ENCODE peak calls at places on chromosomes 4 and X, in seven cellular contexts. Z, N, W, R, U, O and V are unnamed samples. For H3K4me1, the result is how much of the 10 kb centered on the place peaks cover.

GRCh38 chr4:156790866-156791265 is 180.7 kb downstream of the PDGFC start:
- DNase-seq in Z (no peak), N (peak), O (no peak), R (no peak), W (no peak), U (peak), V (no peak)

GRCh38 chr4:177573487-177573886 is 131.2 kb upstream of the AGA start:
- DNase-seq in N (peak), U (no peak), O (no peak), R (no peak), W (no peak), Z (no peak), V (no peak)

GRCh38 chrX:41720125-41720780 is 3.7 kb upstream of the GPR82 start:
- DNase-seq in R (no peak), N (peak), Z (no peak), O (no peak), W (peak), U (no peak), V (no peak)

GRCh38 chrX:49992809-49993208 is 70.4 kb downstream of the CLCN5 start:
- DNase-seq in N (no peak), U (no peak), O (no peak), Z (no peak), R (no peak), W (no peak), V (no peak)

GRCh38 chrX:23062359-23062758 is 62.6 kb downstream of the DDX53 start:
- DNase-seq in Z (no peak), W (no peak), R (no peak), O (no peak), U (no peak), N (no peak), V (no peak)

GRCh38 chr4:145423017-145423708 is 58.5 kb upstream of the SMAD1 start:
- DNase-seq in Z (no peak), N (no peak), R (no peak), U (no peak), W (no peak), O (no peak), V (no peak)

GRCh38 chrX:9770319-9770718 is 4.7 kb upstream of the GPR143 start:
- DNase-seq in O (no peak), R (no peak), N (no peak), U (no peak), W (no peak), Z (no peak), V (no peak)

GRCh38 chr4:4677825-4678522 is 136.1 kb upstream of the STX18 start:
- DNase-seq in U (no peak), W (no peak), Z (peak), R (no peak), N (peak), O (peak), V (no peak)

GRCh38 chr4:24791043-24791442 is 4.3 kb upstream of the SOD3 start:
- DNase-seq in R (no peak), Z (no peak), U (no peak), O (no peak), N (no peak), W (no peak), V (no peak)

GRCh38 chr4:173264245-173264959 is 69.8 kb downstream of the HMGB2 start:
- DNase-seq in Z (no peak), N (peak), R (no peak), W (peak), O (peak), U (no peak), V (no peak)

GRCh38 chr4:176800891-176801534 is 8.3 kb upstream of the VEGFC start:
- DNase-seq in Z (no peak), R (no peak), U (no peak), N (peak), W (no peak), O (no peak), V (no peak)

GRCh38 chr4:122739174-122739573 is 6.7 kb downstream of the BBS12 start:
- DNase-seq in O (no peak), R (no peak), W (no peak), Z (no peak), N (peak), U (no peak), V (no peak)

GRCh38 chr4:164383187-164384181 is 370.4 kb upstream of the SMIM31 start:
- DNase-seq in R (peak), Z (peak), N (no peak), U (no peak), O (peak), W (no peak), V (no peak)

GRCh38 chr4:8506373-8507250 is 66.0 kb downstream of the TRMT44 start:
- DNase-seq in O (peak), Z (peak), R (no peak), W (peak), N (peak), U (peak), V (peak)

GRCh38 chrX:95885074-95885473 is 799.6 kb upstream of the DIAPH2 start:
- DNase-seq in U (no peak), W (peak), R (no peak), Z (peak), O (no peak), N (peak), V (no peak)

GRCh38 chrX:136171420-136171819 is 24.1 kb downstream of the FHL1 start:
- DNase-seq in N (no peak), Z (no peak), O (no peak), R (no peak), U (no peak), W (no peak), V (no peak)

GRCh38 chr4:13640149-13640671 is 12.7 kb upstream of the BOD1L1 start:
- DNase-seq in Z (no peak), O (no peak), R (no peak), W (no peak), N (peak), U (no peak), V (no peak)

GRCh38 chrX:103941201-103941975 is 21.0 kb upstream of the TMSB15B start:
- DNase-seq in U (no peak), O (no peak), N (peak), Z (no peak), W (no peak), R (no peak), V (no peak)

GRCh38 chr4:88029556-88029955 is 22.1 kb downstream of the PKD2 start:
- DNase-seq in R (no peak), U (no peak), W (no peak), N (no peak), O (no peak), Z (no peak), V (no peak)
- H3K4me1 ChIP-seq in R (under half), U (under half), W (under half), N (under half), O (under half), Z (under half), V (under half)

DNA sequence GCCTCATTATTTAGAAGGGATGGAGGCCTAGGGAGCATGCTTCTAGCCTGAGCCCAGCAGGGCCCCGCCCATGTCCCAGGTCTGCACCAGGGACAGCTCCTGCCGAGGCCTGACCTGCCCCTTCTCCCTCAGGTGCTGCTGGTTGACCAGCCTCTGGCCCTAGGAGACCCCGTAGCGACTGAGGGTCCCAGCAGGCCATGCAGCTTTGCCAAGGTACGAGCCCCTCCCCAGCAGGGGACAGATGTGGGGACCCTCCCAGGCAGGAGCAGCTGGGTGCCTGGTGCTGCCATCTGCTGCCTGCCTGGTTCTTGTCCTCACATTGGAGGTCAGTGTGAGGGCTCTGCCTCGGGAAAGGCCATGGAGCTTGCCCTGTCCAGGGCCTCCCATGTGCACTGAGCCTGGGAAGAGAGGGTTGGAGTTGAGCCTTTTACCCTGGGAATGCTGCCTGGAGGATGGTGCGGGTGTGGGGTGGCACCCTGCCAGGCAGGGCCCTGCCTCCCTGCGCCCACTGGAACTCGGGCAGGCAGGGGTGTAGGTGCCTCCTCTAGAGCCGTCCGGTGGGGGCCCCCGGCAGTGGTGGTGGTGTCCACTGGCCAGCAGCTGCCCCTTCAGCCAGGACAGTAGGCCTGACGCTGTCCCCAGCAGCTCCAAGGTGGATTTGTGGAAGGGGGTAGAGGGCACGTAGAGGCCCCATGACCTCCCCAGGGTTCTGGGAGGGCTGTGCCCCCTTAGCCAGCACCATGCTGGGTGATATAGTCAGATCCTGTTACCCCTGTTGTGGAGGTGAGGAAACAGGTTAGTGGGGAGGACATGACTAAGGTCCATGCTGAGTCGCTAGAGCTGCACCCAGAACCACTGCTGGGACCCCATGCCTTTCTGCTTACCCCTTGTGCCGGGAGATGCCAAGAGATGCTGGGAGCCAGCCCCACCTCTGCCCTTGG is 2.2 kb upstream of the MSANTD1 start:
- DNase-seq in R (no peak), Z (no peak), W (no peak), N (no peak), U (no peak), O (no peak), V (peak)
- H3K4me1 ChIP-seq in R (under half), Z (under half), W (under half), N (under half), U (under half), O (under half), V (under half)

GRCh38 chrX:84192006-84192405 is 4.0 kb upstream of the RPS6KA6 start:
- DNase-seq in O (no peak), U (no peak), Z (no peak), R (no peak), W (no peak), N (no peak), V (no peak)
- H3K4me1 ChIP-seq in O (under half), U (under half), Z (under half), R (under half), W (under half), N (under half), V (under half)

GRCh38 chrX:39758791-39759525 is 338.8 kb downstream of the BCOR start:
- DNase-seq in O (no peak), W (no peak), N (no peak), R (no peak), Z (no peak), U (no peak), V (no peak)
- H3K4me1 ChIP-seq in O (under half), W (under half), N (under half), R (under half), Z (under half), U (under half), V (under half)

GRCh38 chr4:11487139-11487538 is 58.4 kb upstream of the HS3ST1 start:
- DNase-seq in R (no peak), N (no peak), U (no peak), W (no peak), O (no peak), Z (no peak), V (no peak)

GRCh38 chr4:11488657-11489448 is 60.2 kb upstream of the HS3ST1 start:
- DNase-seq in U (no peak), W (peak), N (no peak), O (no peak), Z (no peak), R (no peak), V (no peak)

GRCh38 chr4:11487876-11488545 is 59.3 kb upstream of the HS3ST1 start:
- DNase-seq in O (no peak), R (no peak), Z (no peak), W (peak), U (no peak), N (peak), V (no peak)

GRCh38 chr4:11483076-11483475 is 54.4 kb upstream of the HS3ST1 start:
- DNase-seq in W (no peak), R (no peak), U (no peak), O (no peak), N (no peak), Z (no peak), V (no peak)

DNA sequence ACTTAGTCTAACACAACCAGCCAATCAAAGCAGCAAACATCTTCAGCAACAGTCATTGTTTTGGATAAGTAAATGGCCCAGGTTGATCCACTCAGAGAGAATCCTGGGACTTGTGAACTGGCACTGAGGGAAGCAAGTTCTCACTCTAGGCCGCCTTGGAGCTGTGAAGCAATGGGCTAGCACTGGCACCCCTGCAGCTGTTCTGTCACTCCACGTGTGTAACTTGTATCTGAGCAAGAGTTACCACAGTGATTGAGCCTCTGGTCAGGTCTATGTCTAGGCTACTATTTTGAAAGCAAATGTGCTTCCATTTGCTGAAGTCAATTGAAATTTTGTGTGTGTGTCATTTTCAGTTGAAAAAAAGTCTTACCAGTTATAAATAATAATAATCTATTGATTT is 57.2 kb upstream of the HS3ST1 start:
- DNase-seq in O (no peak), R (no peak), U (no peak), Z (no peak), N (no peak), W (no peak), V (no peak)
- H3K4me1 ChIP-seq in O (under half), R (under half), U (under half), Z (under half), N (under half), W (under half), V (under half)

DNA sequence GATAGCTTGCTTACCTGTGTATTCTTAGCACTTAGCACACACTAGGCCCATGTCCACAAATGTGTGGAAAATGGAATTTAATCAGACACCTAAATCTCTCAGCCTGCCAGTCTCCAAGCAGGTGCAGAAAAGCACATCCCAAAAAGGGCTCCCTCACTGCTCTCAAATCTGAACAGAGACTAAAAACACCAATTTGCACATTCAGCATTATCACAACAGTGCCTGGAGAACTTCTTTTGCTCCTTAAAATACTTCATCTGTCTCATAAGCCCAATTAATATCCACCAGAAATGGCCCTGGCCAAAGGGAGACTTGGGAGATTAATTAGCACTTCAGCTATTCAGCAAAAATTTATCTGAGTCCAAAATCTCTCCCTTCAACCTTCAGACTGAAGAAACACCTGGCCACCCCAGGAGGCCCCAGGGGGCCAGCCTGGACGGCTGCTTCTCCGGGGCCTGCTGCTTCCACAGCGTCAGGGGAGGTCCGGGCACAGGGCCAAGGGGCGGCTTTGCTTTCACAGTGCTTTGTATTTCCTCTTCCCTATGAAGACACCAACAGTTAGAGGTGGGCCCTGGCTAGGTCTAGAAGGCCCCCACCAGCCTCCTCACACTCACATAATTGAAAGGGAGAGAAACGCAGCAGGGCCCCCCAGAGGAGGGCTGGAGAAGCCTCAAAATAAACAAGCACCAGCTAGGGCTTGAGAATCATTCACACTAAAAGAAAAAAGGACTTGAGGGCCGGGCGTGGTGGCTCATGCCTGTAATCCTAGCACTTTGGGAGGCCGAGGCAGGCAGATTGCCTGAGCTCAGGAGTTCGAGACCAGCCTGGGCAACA is 18.0 kb downstream of the SCD5 start:
- DNase-seq in O (peak), Z (peak), N (peak), U (peak), W (peak), R (peak), V (peak)
- H3K4me1 ChIP-seq in O (under half), Z (under half), N (under half), U (under half), W (under half), R (under half), V (under half)

GRCh38 chr4:168885416-168885815 is 124.6 kb downstream of the CBR4 start:
- DNase-seq in U (no peak), Z (no peak), N (no peak), R (no peak), O (no peak), W (no peak), V (no peak)
- H3K4me1 ChIP-seq in U (under half), Z (under half), N (under half), R (under half), O (under half), W (under half), V (under half)

GRCh38 chr4:57043304-57044251 is 64.9 kb downstream of the POLR2B start:
- DNase-seq in R (no peak), N (peak), O (peak), W (no peak), Z (no peak), U (peak), V (no peak)
- H3K4me1 ChIP-seq in R (under half), N (half or more), O (under half), W (under half), Z (half or more), U (under half), V (under half)

GRCh38 chr4:6857009-6857882 is 52.4 kb upstream of the TBC1D14 start:
- DNase-seq in Z (no peak), N (peak), W (no peak), O (no peak), R (no peak), U (no peak), V (no peak)
- H3K4me1 ChIP-seq in Z (under half), N (under half), W (under half), O (under half), R (under half), U (under half), V (under half)